ENCODE peak calls at places on chromosomes 4 and X, in nine cellular contexts. E, F, K, B, V, L, S, D and R are unnamed samples.

GRCh38 chrX:18424482-18425198 is 768 bp upstream of the CDKL5 start:
- DNase-seq in E (no peak), F (no peak), K (peak; percentile 55), B (peak; percentile 34), V (peak; percentile 12), L (no peak), S (peak; percentile 55), D (no peak), R (peak; percentile 51)

GRCh38 chr4:56410247-56410646 is 23.0 kb upstream of the AASDH start:
- DNase-seq in E (peak; percentile 97), F (peak; percentile 87), K (peak; percentile 97), B (no peak), V (peak; percentile 90), L (no peak), S (peak; percentile 67), D (no peak), R (no peak)

GRCh38 chrX:150062292-150063137 is 124.2 kb upstream of the EOLA2 start:
- DNase-seq in E (no peak), F (no peak), K (peak; percentile 93), B (no peak), V (no peak), L (no peak), S (no peak), D (no peak), R (peak; percentile 48)

GRCh38 chr4:78227411-78228057 is 170.4 kb downstream of the FRAS1 start:
- DNase-seq in E (no peak), F (no peak), K (no peak), B (no peak), V (no peak), L (no peak), S (no peak), D (no peak), R (no peak)

GRCh38 chrX:132270699-132271098 is 51.5 kb upstream of the RAP2C start:
- DNase-seq in E (peak; percentile 18), F (peak; percentile 80), K (peak; percentile 31), B (no peak), V (no peak), L (no peak), S (no peak), D (no peak), R (no peak)

GRCh38 chr4:185708348-185708747 is 103.6 kb downstream of the SORBS2 start:
- DNase-seq in E (no peak), F (no peak), K (peak; percentile 63), B (no peak), V (no peak), L (no peak), S (no peak), D (no peak), R (no peak)

GRCh38 chr4:53514509-53514908 is 76.8 kb downstream of the LNX1 start:
- DNase-seq in E (no peak), F (no peak), K (peak; percentile 43), B (no peak), V (no peak), L (no peak), S (no peak), D (no peak), R (no peak)

GRCh38 chr4:105714071-105714521 is 5.5 kb downstream of the GSTCD start:
- DNase-seq in E (no peak), F (no peak), K (peak; percentile 58), B (no peak), V (no peak), L (no peak), S (no peak), D (no peak), R (no peak)

GRCh38 chr4:123478859-123479345 is 82.3 kb downstream of the SPRY1 start:
- DNase-seq in E (peak; percentile 71), F (peak; percentile 81), K (peak; percentile 91), B (no peak), V (no peak), L (no peak), S (no peak), D (no peak), R (no peak)

GRCh38 chr4:8366601-8367000 is 73.9 kb downstream of the ACOX3 start:
- DNase-seq in E (no peak), F (no peak), K (no peak), B (no peak), V (no peak), L (no peak), S (no peak), D (no peak), R (no peak)

GRCh38 chr4:122458625-122459024 is 2.1 kb upstream of the IL2 start:
- DNase-seq in E (no peak), F (no peak), K (peak; percentile 40), B (peak; percentile 56), V (no peak), L (no peak), S (no peak), D (peak; percentile 36), R (no peak)

GRCh38 chr4:23035521-23036056 is 342.9 kb downstream of the GBA3 start:
- DNase-seq in E (no peak), F (no peak), K (no peak), B (no peak), V (no peak), L (no peak), S (no peak), D (no peak), R (no peak)

GRCh38 chr4:140372607-140373327 is 679 bp upstream of the SCOC start:
- DNase-seq in E (no peak), F (no peak), K (peak; percentile 4), B (peak; percentile 59), V (peak; percentile 42), L (peak; percentile 22), S (peak; percentile 63), D (peak; percentile 33), R (no peak)

GRCh38 chrX:13029341-13029740 is 15.1 kb downstream of the FAM9C start:
- DNase-seq in E (no peak), F (no peak), K (peak; percentile 82), B (peak; percentile 21), V (no peak), L (no peak), S (no peak), D (no peak), R (peak; percentile 62)

GRCh38 chr4:56146956-56147355 is 198.2 kb downstream of the CEP135 start:
- DNase-seq in E (no peak), F (no peak), K (no peak), B (no peak), V (no peak), L (no peak), S (no peak), D (no peak), R (no peak)

GRCh38 chr4:154822775-154823174 is 41.7 kb downstream of the RBM46 start:
- DNase-seq in E (no peak), F (peak; percentile 27), K (peak; percentile 72), B (no peak), V (no peak), L (no peak), S (no peak), D (no peak), R (no peak)

GRCh38 chr4:84258905-84259830 is 239.9 kb downstream of the NKX6-1 start:
- DNase-seq in E (no peak), F (no peak), K (peak; percentile 35), B (no peak), V (no peak), L (no peak), S (no peak), D (no peak), R (no peak)

GRCh38 chrX:71917621-71918341 is 7.1 kb downstream of the NHSL2 start:
- DNase-seq in E (no peak), F (no peak), K (peak; percentile 56), B (no peak), V (no peak), L (no peak), S (no peak), D (no peak), R (no peak)

GRCh38 chrX:1932231-1932630 is 317.4 kb downstream of the ASMT start:
- DNase-seq in E (no peak), F (no peak), K (peak; percentile 95), B (no peak), V (no peak), L (no peak), S (no peak), D (no peak), R (no peak)

GRCh38 chr4:16794816-16795445 is 103.5 kb downstream of the LDB2 start:
- DNase-seq in E (peak; percentile 9), F (no peak), K (peak; percentile 67), B (peak; percentile 61), V (no peak), L (peak; percentile 16), S (peak; percentile 26), D (no peak), R (no peak)

GRCh38 chr4:82893942-82894341 is 3.0 kb upstream of the SEC31A start:
- DNase-seq in E (no peak), F (no peak), K (peak; percentile 13), B (no peak), V (no peak), L (no peak), S (no peak), D (no peak), R (no peak)

GRCh38 chr4:182240161-182241130 is 2.8 kb upstream of the TENM3 start:
- DNase-seq in E (no peak), F (no peak), K (peak; percentile 95), B (no peak), V (no peak), L (no peak), S (no peak), D (no peak), R (no peak)

GRCh38 chr4:87465739-87466366 is 43.5 kb downstream of the NUDT9 start:
- DNase-seq in E (peak; percentile 13), F (no peak), K (peak; percentile 58), B (no peak), V (peak; percentile 31), L (no peak), S (peak; percentile 37), D (no peak), R (no peak)

GRCh38 chr4:78410651-78411050 is 140.9 kb upstream of the ANXA3 start:
- DNase-seq in E (no peak), F (no peak), K (peak; percentile 67), B (no peak), V (no peak), L (no peak), S (no peak), D (no peak), R (no peak)

GRCh38 chrX:45952030-45952429 is 593.2 kb downstream of the ZNF674 start:
- DNase-seq in E (no peak), F (no peak), K (no peak), B (no peak), V (no peak), L (no peak), S (no peak), D (no peak), R (no peak)